ENCODE peak calls at places on chromosome 22, in six cellular contexts. T is RWPE1, P is psoas muscle, H is HFF-Myc, Y is right atrium auricular region, U is cardiac muscle cell. L is an unnamed sample.

GRCh38 chr22:24106385-24107381 is 74.6 kb upstream of the SUSD2 start:
- DNase-seq in Y (no peak), H (no peak), T (no peak), U (no peak), P (no peak), L (no peak)

GRCh38 chr22:38953577-38954413 is 3.6 kb upstream of the APOBEC3A start:
- DNase-seq in U (no peak), H (no peak), Y (no peak), P (no peak), T (peak), L (no peak)

GRCh38 chr22:30754971-30755759 is 60.5 kb downstream of the OSBP2 start:
- DNase-seq in H (peak), U (peak), Y (no peak), T (peak), P (peak), L (no peak)

GRCh38 chr22:49306632-49306975 is 521.1 kb downstream of the BRD1 start:
- DNase-seq in U (no peak), P (no peak), T (no peak), H (no peak), Y (peak), L (peak)

GRCh38 chr22:47307326-47307725 is 544.9 kb downstream of the TBC1D22A start:
- DNase-seq in P (no peak), U (peak), Y (no peak), H (peak), T (peak), L (peak)

GRCh38 chr22:45318558-45319318 is 9.0 kb downstream of the FAM118A start:
- DNase-seq in T (no peak), H (no peak), Y (no peak), U (peak), P (no peak), L (no peak)

GRCh38 chr22:23080542-23081290 is 10.4 kb downstream of the GNAZ start:
- DNase-seq in U (no peak), P (no peak), T (no peak), Y (no peak), H (no peak), L (no peak)

GRCh38 chr22:41367680-41368542 is 13.8 kb upstream of the TEF start:
- DNase-seq in H (no peak), Y (peak), U (peak), T (no peak), P (no peak), L (no peak)

GRCh38 chr22:47434336-47435203 is 672.1 kb downstream of the TBC1D22A start:
- DNase-seq in U (no peak), P (no peak), Y (peak), T (no peak), H (no peak), L (no peak)

GRCh38 chr22:32206774-32207758 is 2.2 kb upstream of the RFPL2 start:
- DNase-seq in U (peak), Y (no peak), H (no peak), P (no peak), T (no peak), L (no peak)

GRCh38 chr22:45302047-45302446 is 7.7 kb upstream of the FAM118A start:
- DNase-seq in U (peak), Y (no peak), T (no peak), P (no peak), H (peak), L (no peak)

GRCh38 chr22:35567794-35568193 is 27.2 kb downstream of the RASD2 start:
- DNase-seq in T (no peak), P (no peak), Y (no peak), H (no peak), U (peak), L (no peak)

GRCh38 chr22:40156001-40156516 is 21.7 kb upstream of the TNRC6B start:
- DNase-seq in H (no peak), P (no peak), T (peak), U (peak), Y (no peak), L (no peak)
- TF ChIP-seq CTCF in H (peak), P (peak), T (peak), U (peak), Y (peak), L (no peak)

DNA sequence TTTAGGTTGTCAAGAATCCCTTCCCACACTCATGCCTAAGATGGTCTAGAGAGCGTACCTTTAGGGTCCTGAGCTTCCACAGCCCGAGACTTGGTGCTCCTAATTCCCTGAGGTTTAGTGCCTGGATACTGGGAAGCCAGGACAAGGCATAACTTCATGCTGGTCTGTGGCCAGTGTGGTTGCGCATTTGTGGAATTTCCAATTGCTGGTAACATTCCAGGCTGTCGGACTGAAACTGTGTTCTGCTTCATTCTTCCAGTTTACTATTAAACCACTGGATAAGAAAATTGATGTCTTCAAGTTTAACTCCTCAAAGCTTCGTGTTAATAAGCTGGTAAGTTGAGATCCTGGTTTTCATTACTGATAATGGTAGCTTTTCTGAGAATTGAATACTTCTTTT is 55.1 kb upstream of the CABP7 start:
- DNase-seq in H (no peak), Y (no peak), T (no peak), P (no peak), U (peak), L (no peak)
- TF ChIP-seq CTCF in H (no peak), Y (no peak), T (no peak), P (no peak), U (no peak), L (no peak)

DNA sequence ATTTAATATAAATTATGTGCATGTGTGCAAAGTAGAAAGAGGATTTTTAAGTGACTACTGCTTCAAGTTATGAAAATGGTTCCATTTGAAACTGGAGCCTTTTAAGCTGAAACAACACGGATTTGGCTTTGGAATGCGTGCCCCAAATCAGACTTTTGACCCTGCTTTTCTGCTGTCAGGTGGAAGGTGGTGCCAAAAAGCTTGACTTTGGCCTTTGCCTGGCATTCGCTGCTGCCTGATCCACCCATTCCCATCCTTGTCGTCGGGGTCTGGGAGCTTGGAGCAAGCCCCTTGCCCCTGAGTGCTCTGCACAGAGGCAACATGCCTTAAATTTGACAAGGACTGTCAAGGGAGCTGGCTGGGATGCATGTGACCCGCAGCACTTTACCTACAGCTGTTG is 335.3 kb upstream of the SYN3 start:
- DNase-seq in Y (no peak), H (no peak), T (no peak), U (no peak), P (no peak), L (no peak)
- TF ChIP-seq CTCF in Y (no peak), H (no peak), T (no peak), U (no peak), P (no peak), L (no peak)

GRCh38 chr22:18997306-18997924 is 61.3 kb upstream of the PRODH start:
- DNase-seq in P (no peak), T (no peak), Y (no peak), H (no peak), U (no peak), L (no peak)

GRCh38 chr22:18999416-18999815 is 63.3 kb upstream of the PRODH start:
- DNase-seq in T (no peak), Y (no peak), P (no peak), U (no peak), H (no peak), L (no peak)

GRCh38 chr22:19001204-19001603 is 65.1 kb upstream of the PRODH start:
- DNase-seq in P (no peak), Y (no peak), U (no peak), T (no peak), H (no peak), L (no peak)

GRCh38 chr22:18997925-18998315 is 61.8 kb upstream of the PRODH start:
- DNase-seq in T (no peak), Y (no peak), P (no peak), H (no peak), U (no peak), L (no peak)

DNA sequence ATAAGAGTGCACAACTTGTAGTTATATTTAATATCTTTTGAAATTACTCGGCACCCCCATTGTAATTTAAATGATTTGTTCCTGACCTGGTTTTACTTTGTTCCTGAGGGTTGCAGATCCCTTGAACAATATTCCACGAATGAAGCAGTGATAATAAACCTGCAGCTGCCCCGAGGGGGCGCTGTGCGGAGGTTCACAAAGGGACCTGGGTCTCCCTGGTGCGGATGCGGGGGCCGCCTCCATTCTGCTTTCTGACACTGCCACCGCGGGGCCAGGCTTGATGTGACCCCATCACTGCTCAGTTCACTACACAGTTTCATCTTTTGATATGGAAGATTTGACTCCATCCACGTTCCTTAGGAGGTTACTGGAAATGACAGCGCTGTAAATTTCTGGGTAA is 62.9 kb upstream of the PRODH start:
- DNase-seq in T (no peak), H (no peak), P (no peak), U (no peak), Y (no peak), L (no peak)
- TF ChIP-seq CTCF in T (no peak), H (peak), P (no peak), U (peak), Y (no peak), L (no peak)

GRCh38 chr22:50399751-50400331 is 56.7 kb downstream of the PPP6R2 start:
- DNase-seq in Y (no peak), T (peak), P (peak), U (peak), H (no peak), L (no peak)
- TF ChIP-seq CTCF in Y (peak), T (peak), P (peak), U (peak), H (peak), L (no peak)

L was measured in coronary artery.